ENCODE peak calls at places on chromosomes 2 and 18, in ten cellular contexts. N is A549; U is stimulated activated CD4-positive, alpha-beta T cell treated with anti-CD3 and anti-CD28 coated beads, TNF-alpha, amount 100 ng/mL, for 4 hours; S is astrocyte of the spinal cord; V is EH; E is transverse colon; T is mesenteric fat pad; J is activated B cell treated with CpG ODN at 0.5 μM for 24 hours; K is RCC 7860; I is right cardiac atrium. Y is an unnamed sample.
A peak's percentile ranks its signal among the peaks of the same experiment; 100 is the strongest.

GRCh38 chr2:65421432-65421748 is 11.0 kb downstream of the SPRED2 start:
- DNase-seq in K (no peak), J (no peak), U (no peak), T (no peak), I (no peak), V (no peak), N (no peak), S (no peak), E (no peak), Y (no peak)

GRCh38 chr2:236833501-236834186 is 252.0 kb upstream of the COPS8 start:
- DNase-seq in N (no peak), U (no peak), V (peak; percentile 39), T (peak; percentile 9), J (no peak), K (peak; percentile 59), I (no peak), S (peak; percentile 26), E (no peak), Y (no peak)

GRCh38 chr18:31954349-31954748 is 11.4 kb upstream of the TRAPPC8 start:
- DNase-seq in U (no peak), T (no peak), S (no peak), N (no peak), K (peak; percentile 8), I (no peak), J (no peak), V (peak; percentile 19), E (peak; percentile 49), Y (no peak)

GRCh38 chr2:48854681-48855080 is 99.2 kb upstream of the LHCGR start:
- DNase-seq in U (no peak), J (no peak), S (no peak), T (no peak), E (no peak), K (no peak), N (no peak), I (no peak), V (no peak), Y (no peak)

GRCh38 chr18:73462092-73462491 is 594.3 kb upstream of the NETO1 start:
- DNase-seq in S (peak; percentile 91), I (no peak), U (no peak), E (no peak), N (no peak), V (peak; percentile 84), T (no peak), J (no peak), K (no peak), Y (no peak)

GRCh38 chr2:10448646-10449480 is 736 bp upstream of the ODC1 start:
- DNase-seq in V (peak; percentile 35), S (peak; percentile 85), J (peak; percentile 94), E (peak; percentile 95), N (peak; percentile 92), K (peak; percentile 89), I (no peak), T (peak; percentile 97), U (peak; percentile 91), Y (peak; percentile 97)

GRCh38 chr2:180520816-180521595 is 459.4 kb upstream of the UBE2E3 start:
- DNase-seq in U (no peak), E (no peak), I (no peak), K (peak; percentile 64), T (no peak), N (peak; percentile 28), J (no peak), V (peak; percentile 69), S (peak; percentile 17), Y (no peak)

GRCh38 chr18:51643483-51643882 is 446.0 kb upstream of the MEX3C start:
- DNase-seq in I (no peak), S (no peak), K (no peak), U (no peak), N (no peak), E (no peak), V (no peak), J (no peak), T (no peak), Y (no peak)

GRCh38 chr2:211930331-211930730 is 608.3 kb downstream of the ERBB4 start:
- DNase-seq in N (no peak), E (no peak), U (no peak), V (no peak), J (no peak), T (no peak), S (no peak), I (no peak), K (no peak), Y (no peak)

GRCh38 chr2:231597014-231597611 is 4.4 kb downstream of the TEX44 start:
- DNase-seq in J (no peak), V (peak; percentile 54), N (no peak), K (peak; percentile 61), T (no peak), U (no peak), E (no peak), S (peak; percentile 36), I (peak; percentile 81), Y (peak; percentile 94)